ENCODE peak calls at places on chromosomes 6 and 20, in four cellular contexts. V is AG10803, L is astrocyte of the spinal cord, I is NB4. N is an unnamed sample.

GRCh38 chr20:48298851-48299484 is 513.7 kb upstream of the SULF2 start:
- DNase-seq in L (peak; percentile 96), V (peak; percentile 82), I (no peak), N (peak; percentile 95)

GRCh38 chr6:30705620-30706019 is 11.5 kb downstream of the MDC1 start:
- DNase-seq in L (no peak), I (no peak), V (no peak), N (no peak)

GRCh38 chr6:6005467-6006427 is 978 bp downstream of the NRN1 start:
- DNase-seq in V (no peak), L (no peak), I (no peak), N (no peak)

GRCh38 chr20:59940129-59940955 is at the start of the genes FAM217B and PPP1R3D:
- DNase-seq in I (peak; percentile 99), V (peak; percentile 98), L (peak; percentile 99), N (peak; percentile 98)

GRCh38 chr20:13533946-13534345 is 104.8 kb downstream of the TASP1 start:
- DNase-seq in V (no peak), I (no peak), L (peak; percentile 23), N (no peak)

GRCh38 chr6:142802124-142802523 is 142.9 kb downstream of the HIVEP2 start:
- DNase-seq in I (peak; percentile 23), V (peak; percentile 99), L (peak; percentile 97), N (peak; percentile 99)

GRCh38 chr6:167647333-167647732 is 179.4 kb upstream of the AFDN start:
- DNase-seq in L (peak; percentile 31), V (no peak), I (no peak), N (no peak)

GRCh38 chr6:106084106-106084963 is 1.8 kb upstream of the PRDM1 start:
- DNase-seq in V (peak; percentile 94), I (peak; percentile 90), L (peak; percentile 86), N (peak; percentile 88)

GRCh38 chr20:45359406-45360148 is 3.4 kb upstream of the SYS1 start:
- DNase-seq in V (peak; percentile 60), I (no peak), L (peak; percentile 87), N (peak; percentile 79)

GRCh38 chr20:14986026-14986655 is 648.7 kb upstream of the FLRT3 start:
- DNase-seq in L (peak; percentile 5), V (no peak), I (no peak), N (peak; percentile 27)

GRCh38 chr20:5168582-5169396 is 42.0 kb downstream of the CDS2 start:
- DNase-seq in V (no peak), I (peak; percentile 91), L (peak; percentile 70), N (peak; percentile 73)

GRCh38 chr6:34195726-34196115 is 41.0 kb upstream of the HMGA1 start:
- DNase-seq in V (no peak), I (no peak), L (no peak), N (no peak)

GRCh38 chr6:107264357-107264831 is 149.1 kb upstream of the BEND3 start:
- DNase-seq in V (peak; percentile 18), L (peak; percentile 50), I (peak; percentile 18), N (peak; percentile 74)

GRCh38 chr20:9710685-9711084 is 128.2 kb downstream of the PAK5 start:
- DNase-seq in I (no peak), V (no peak), L (no peak), N (no peak)

GRCh38 chr6:118939683-118940082 is 4.7 kb upstream of the MCM9 start:
- DNase-seq in I (no peak), V (no peak), L (no peak), N (no peak)

GRCh38 chr20:10337291-10337690 is 96.7 kb downstream of the MKKS start:
- DNase-seq in I (no peak), V (peak; percentile 51), L (no peak), N (peak; percentile 33)

GRCh38 chr20:5731753-5732366 is 18.3 kb upstream of the SHLD1 start:
- DNase-seq in I (no peak), L (no peak), V (no peak), N (no peak)

GRCh38 chr6:5998741-5999687 is 7.7 kb downstream of the NRN1 start:
- DNase-seq in I (no peak), V (peak; percentile 50), L (peak; percentile 40), N (no peak)

GRCh38 chr6:22078802-22079545 is 217.9 kb downstream of the PRL start:
- DNase-seq in I (no peak), L (peak; percentile 38), V (peak; percentile 39), N (peak; percentile 39)

GRCh38 chr6:48429021-48429420 is 318.0 kb upstream of the PTCHD4 start:
- DNase-seq in V (no peak), I (no peak), L (peak; percentile 4), N (peak; percentile 39)

GRCh38 chr20:11389188-11389587 is 528.5 kb upstream of the BTBD3 start:
- DNase-seq in L (no peak), V (no peak), I (no peak), N (no peak)

GRCh38 chr20:63641792-63642517 is 11.3 kb downstream of the STMN3 start:
- DNase-seq in V (peak; percentile 68), I (peak; percentile 84), L (peak; percentile 67), N (peak; percentile 85)

GRCh38 chr6:13013681-13014550 is 297.3 kb downstream of the PHACTR1 start:
- DNase-seq in I (no peak), L (peak; percentile 5), V (no peak), N (peak; percentile 21)

GRCh38 chr6:169858293-169858934 is 107.0 kb downstream of the ERMARD start:
- DNase-seq in L (no peak), V (no peak), I (no peak), N (no peak)

GRCh38 chr20:39004508-39004907 is 42.4 kb downstream of the DHX35 start:
- DNase-seq in L (no peak), I (no peak), V (no peak), N (no peak)

GRCh38 chr20:36825374-36826104 is 50.4 kb upstream of the TLDC2 start:
- DNase-seq in I (no peak), V (no peak), L (no peak), N (no peak)

GRCh38 chr6:155313602-155314091 is 637 bp downstream of the TFB1M start:
- DNase-seq in I (peak; percentile 60), V (peak; percentile 7), L (peak; percentile 10), N (peak; percentile 39)

GRCh38 chr20:60453847-60454246 is 495.6 kb downstream of the CDH26 start:
- DNase-seq in L (no peak), V (no peak), I (no peak), N (no peak)

GRCh38 chr6:32622545-32623401 is 14.4 kb upstream of the HLA-DQA1 start:
- DNase-seq in L (peak; percentile 28), V (peak; percentile 22), I (peak; percentile 62), N (peak; percentile 68)

GRCh38 chr20:53751394-53752368 is 158.0 kb upstream of the ZNF217 start:
- DNase-seq in I (peak; percentile 85), V (peak; percentile 45), L (no peak), N (no peak)

GRCh38 chr6:88287696-88288095 is 121.5 kb upstream of the CNR1 start:
- DNase-seq in V (no peak), L (no peak), I (no peak), N (no peak)

GRCh38 chr6:156589281-156589680 is 187.9 kb upstream of the ARID1B start:
- DNase-seq in V (peak; percentile 84), L (peak; percentile 78), I (no peak), N (peak; percentile 84)

GRCh38 chr6:11233936-11234573 is 1.6 kb upstream of the NEDD9 start:
- DNase-seq in I (no peak), L (no peak), V (no peak), N (no peak)

GRCh38 chr20:11891081-11891826 is 26.4 kb upstream of the BTBD3 start:
- DNase-seq in L (peak; percentile 44), V (peak; percentile 34), I (peak; percentile 86), N (peak; percentile 39)

GRCh38 chr6:131317516-131317915 is 182.2 kb downstream of the AKAP7 start:
- DNase-seq in V (peak; percentile 3), I (no peak), L (no peak), N (peak; percentile 20)

GRCh38 chr6:2959909-2960719 is 11.3 kb downstream of the SERPINB6 start:
- DNase-seq in V (peak; percentile 83), L (peak; percentile 61), I (no peak), N (peak; percentile 47)

GRCh38 chr20:64116541-64117423 is 9.4 kb upstream of the NPBWR2 start:
- DNase-seq in I (no peak), L (no peak), V (no peak), N (no peak)

GRCh38 chr6:29627762-29628418 is 5.1 kb downstream of the GABBR1 start:
- DNase-seq in I (peak; percentile 16), V (peak; percentile 78), L (peak; percentile 91), N (peak; percentile 92)

GRCh38 chr6:90107721-90108364 is 188.8 kb downstream of the BACH2 start:
- DNase-seq in V (no peak), L (no peak), I (no peak), N (no peak)

DNA sequence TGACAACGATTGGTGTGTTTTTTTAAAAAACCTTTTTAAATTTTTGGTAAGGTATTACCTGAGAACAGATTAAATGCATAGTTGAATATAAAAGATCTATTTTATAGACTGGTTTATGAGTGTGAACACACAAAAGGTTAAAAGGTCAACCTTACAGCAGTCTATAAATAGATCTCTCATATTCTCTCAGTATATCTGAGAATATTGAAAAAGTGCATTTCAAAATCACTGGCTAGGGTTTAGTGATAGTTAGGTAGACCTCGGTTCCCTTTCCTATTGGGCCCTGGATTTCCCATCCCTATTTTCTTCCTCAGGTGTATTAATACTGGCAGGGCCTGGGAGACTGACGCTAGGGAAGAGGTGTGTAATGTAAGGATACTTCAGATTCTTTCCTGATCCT is 723 bp upstream of the ZNF451 start:
- DNase-seq in I (no peak), L (no peak), V (no peak), N (no peak)
- H3K4me3 ChIP-seq in I (peak overlapping the region; percentile 49), L (peak overlapping the region; percentile 56), V (peak overlapping the region; percentile 52), N (peak overlapping the region; percentile 76)

GRCh38 chr6:43171284-43172126 is 436 bp downstream of the SRF start:
- DNase-seq in I (no peak), L (no peak), V (no peak), N (peak; percentile 20)
- TF ChIP-seq CTCF in I (peak; percentile 42), L (peak; percentile 49), V (peak; percentile 22), N (peak; percentile 43)

DNA sequence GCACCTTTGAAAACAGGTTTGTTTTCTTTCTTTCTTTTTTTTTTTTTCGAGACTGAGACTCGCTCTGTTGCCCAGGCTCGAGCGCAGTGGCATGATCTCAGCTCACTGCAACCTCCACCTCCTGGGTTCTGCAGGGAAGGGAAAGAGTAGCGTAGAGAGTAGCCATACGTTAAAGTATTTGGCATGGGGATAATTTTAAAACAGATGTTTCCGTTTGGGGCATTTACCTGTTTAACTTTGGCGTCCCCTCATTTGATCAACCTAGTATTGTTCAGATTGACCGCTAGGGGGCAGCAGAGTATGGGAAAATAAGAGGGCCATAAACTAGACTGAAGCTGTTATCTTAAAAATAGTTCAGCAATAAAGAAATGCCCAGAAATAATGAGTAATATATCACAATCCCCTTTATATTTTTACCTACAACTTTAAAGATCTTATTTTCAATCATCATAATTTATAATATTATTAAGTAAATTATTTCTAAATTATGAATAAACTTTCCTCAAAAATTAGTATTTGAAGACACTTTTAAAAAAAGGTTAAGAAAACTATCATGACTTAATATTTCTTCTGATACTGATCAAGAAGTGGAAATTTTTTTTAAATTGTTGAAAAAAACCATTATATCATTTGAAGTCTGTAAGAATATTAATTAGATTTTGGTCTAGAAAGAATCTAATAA is 7.6 kb upstream of the TAAR9 start:
- DNase-seq in I (peak; percentile 76), V (peak; percentile 58), L (peak; percentile 62), N (peak; percentile 84)
- H3K4me3 ChIP-seq in I (no peak overlapping the region), V (no peak overlapping the region), L (no peak overlapping the region), N (no peak overlapping the region)

GRCh38 chr6:98779618-98780017 is 54.8 kb upstream of the POU3F2 start:
- DNase-seq in L (no peak), I (no peak), V (no peak), N (no peak)

GRCh38 chr6:98777762-98778161 is 56.6 kb upstream of the POU3F2 start:
- DNase-seq in I (no peak), V (no peak), L (no peak), N (no peak)

GRCh38 chr6:98769546-98769945 is 64.8 kb upstream of the POU3F2 start:
- DNase-seq in V (no peak), L (peak; percentile 36), I (peak; percentile 32), N (peak; percentile 12)

GRCh38 chr6:98775205-98775604 is 59.2 kb upstream of the POU3F2 start:
- DNase-seq in I (no peak), L (no peak), V (no peak), N (no peak)
- TF ChIP-seq CTCF in I (no peak), L (no peak), V (no peak), N (no peak)

N was measured in choroid plexus epithelial cell.